ENCODE peak calls at places on chromosomes 2 and 18, in four cellular contexts. One of them, this sample, is unnamed.

GRCh38 chr2:241241669-241242068 is 53.2 kb downstream of the ANO7 start:
- DNase-seq in aorta: no peak
- DNase-seq in tibial artery: no peak
- DNase-seq in H1: no peak
- DNase-seq in this sample: no peak

GRCh38 chr2:206296128-206296527 is 21.7 kb downstream of the ZDBF2 start:
- DNase-seq in aorta: no peak
- DNase-seq in H1: no peak
- DNase-seq in tibial artery: no peak
- DNase-seq in this sample: no peak

GRCh38 chr2:96245609-96246390 is 20.0 kb downstream of the TMEM127 start:
- DNase-seq in H1: no peak
- DNase-seq in aorta: peak; percentile 75
- DNase-seq in tibial artery: no peak
- DNase-seq in this sample: no peak

GRCh38 chr2:67241453-67241852 is 155.7 kb upstream of the ETAA1 start:
- DNase-seq in H1: no peak
- DNase-seq in aorta: no peak
- DNase-seq in tibial artery: no peak
- DNase-seq in this sample: no peak

GRCh38 chr2:101307950-101308431 is 510 bp downstream of the RNF149 start:
- DNase-seq in tibial artery: no peak
- DNase-seq in H1: no peak
- DNase-seq in aorta: peak; percentile 67
- DNase-seq in this sample: no peak

GRCh38 chr2:176997074-176997791 is 215.4 kb upstream of the HNRNPA3 start:
- DNase-seq in aorta: no peak
- DNase-seq in tibial artery: no peak
- DNase-seq in H1: no peak
- DNase-seq in this sample: no peak

GRCh38 chr2:159129301-159129700 is 157.2 kb downstream of the WDSUB1 start:
- DNase-seq in tibial artery: no peak
- DNase-seq in H1: no peak
- DNase-seq in aorta: no peak
- DNase-seq in this sample: no peak

GRCh38 chr2:71072492-71072891 is 4.0 kb downstream of the NAGK start:
- DNase-seq in tibial artery: no peak
- DNase-seq in H1: no peak
- DNase-seq in aorta: no peak
- DNase-seq in this sample: no peak

GRCh38 chr2:197514754-197515153 is 1.1 kb upstream of the MOB4 start:
- DNase-seq in H1: no peak
- DNase-seq in aorta: no peak
- DNase-seq in tibial artery: no peak
- DNase-seq in this sample: no peak

GRCh38 chr2:225086915-225087314 is 44.6 kb upstream of the DOCK10 start:
- DNase-seq in tibial artery: no peak
- DNase-seq in aorta: no peak
- DNase-seq in H1: no peak
- DNase-seq in this sample: no peak

GRCh38 chr2:239106314-239106908 is 258.5 kb downstream of the TWIST2 start:
- DNase-seq in aorta: peak; percentile 69
- DNase-seq in tibial artery: no peak
- DNase-seq in H1: peak; percentile 15
- DNase-seq in this sample: no peak

GRCh38 chr18:45627204-45627526 is 11.9 kb downstream of the SLC14A2 start:
- DNase-seq in tibial artery: no peak
- DNase-seq in aorta: no peak
- DNase-seq in H1: no peak
- DNase-seq in this sample: no peak

GRCh38 chr2:224958873-224959272 is 83.4 kb downstream of the DOCK10 start:
- DNase-seq in H1: no peak
- DNase-seq in tibial artery: no peak
- DNase-seq in aorta: no peak
- DNase-seq in this sample: no peak

GRCh38 chr18:28075501-28075900 is 101.4 kb downstream of the CDH2 start:
- DNase-seq in tibial artery: no peak
- DNase-seq in H1: no peak
- DNase-seq in aorta: no peak
- DNase-seq in this sample: no peak

GRCh38 chr2:9346885-9347284 is 76.4 kb downstream of the ITGB1BP1 start:
- DNase-seq in H1: no peak
- DNase-seq in tibial artery: no peak
- DNase-seq in aorta: no peak
- DNase-seq in this sample: no peak

GRCh38 chr2:239328306-239329191 is 72.3 kb downstream of the HDAC4 start:
- DNase-seq in aorta: peak; percentile 76
- DNase-seq in tibial artery: peak; percentile 68
- DNase-seq in H1: no peak
- DNase-seq in this sample: peak; percentile 92

GRCh38 chr18:57819119-57819518 is 16.0 kb upstream of the ATP8B1 start:
- DNase-seq in aorta: no peak
- DNase-seq in H1: no peak
- DNase-seq in tibial artery: no peak
- DNase-seq in this sample: no peak
- H3K27ac ChIP-seq in aorta: no peak overlapping the region
- H3K27ac ChIP-seq in H1: no peak overlapping the region
- H3K27ac ChIP-seq in tibial artery: no peak overlapping the region
- H3K27ac ChIP-seq in this sample: no peak overlapping the region

DNA sequence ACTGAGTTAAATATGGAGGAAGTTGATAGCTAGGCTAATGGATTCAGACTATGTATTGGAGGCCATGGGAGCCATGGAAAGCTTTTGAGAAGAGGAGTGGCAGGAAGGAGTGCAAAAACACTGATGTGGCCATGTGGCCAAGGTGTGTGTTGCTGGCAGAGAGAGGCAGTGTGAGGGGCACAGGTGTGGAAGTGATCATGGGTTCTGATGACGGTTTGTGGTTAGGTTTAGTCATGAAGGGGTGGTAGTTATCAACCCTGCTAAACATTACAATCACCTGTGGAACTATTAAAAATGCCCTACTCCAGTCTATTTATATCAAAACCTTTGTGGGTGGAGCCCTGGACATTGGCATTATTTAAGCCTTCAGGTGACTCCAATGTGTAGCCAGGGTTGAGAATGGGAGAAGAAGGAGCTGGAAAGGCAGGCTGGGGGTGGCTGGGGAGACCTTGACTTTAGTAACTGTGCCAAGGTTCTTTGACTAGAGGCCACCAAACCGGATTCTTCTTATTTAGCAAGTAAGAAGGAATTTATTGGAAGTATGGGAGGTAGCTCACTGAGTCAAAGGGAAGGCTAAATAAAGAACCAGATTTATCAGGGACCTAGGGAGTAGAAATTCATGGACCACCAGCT is 13.5 kb downstream of the GPR39 start:
- DNase-seq in tibial artery: no peak
- DNase-seq in aorta: no peak
- DNase-seq in H1: no peak
- DNase-seq in this sample: no peak
- H3K27ac ChIP-seq in tibial artery: no peak overlapping the region
- H3K27ac ChIP-seq in aorta: no peak overlapping the region
- H3K27ac ChIP-seq in H1: no peak overlapping the region
- H3K27ac ChIP-seq in this sample: no peak overlapping the region

GRCh38 chr2:128290356-128290755 is 28.3 kb downstream of the HS6ST1 start:
- DNase-seq in tibial artery: no peak
- DNase-seq in H1: no peak
- DNase-seq in aorta: no peak
- DNase-seq in this sample: no peak
- H3K27ac ChIP-seq in tibial artery: no peak overlapping the region
- H3K27ac ChIP-seq in H1: no peak overlapping the region
- H3K27ac ChIP-seq in aorta: no peak overlapping the region
- H3K27ac ChIP-seq in this sample: no peak overlapping the region

DNA sequence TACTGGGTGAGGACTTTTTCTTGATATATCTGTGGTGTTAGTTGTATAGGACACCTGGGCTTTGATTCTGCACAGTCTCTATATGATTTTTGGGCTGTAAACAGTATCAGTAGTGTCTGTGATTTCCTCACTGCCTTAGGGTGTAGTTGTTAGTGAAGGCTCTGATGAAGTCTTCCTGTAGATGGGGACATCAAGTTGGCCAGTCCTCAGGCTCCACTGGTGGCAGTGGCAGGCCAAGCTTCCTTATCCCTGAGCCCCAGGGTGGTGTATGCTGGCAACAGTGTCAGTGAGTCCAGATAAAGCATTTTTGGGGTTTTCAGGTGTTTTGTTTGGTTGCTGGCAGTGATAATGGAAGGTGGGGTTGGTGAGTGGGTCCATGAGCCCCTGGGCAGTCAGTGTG is 961.4 kb downstream of the DSC3 start:
- DNase-seq in aorta: no peak
- DNase-seq in tibial artery: no peak
- DNase-seq in H1: no peak
- DNase-seq in this sample: no peak
- H3K27ac ChIP-seq in aorta: no peak overlapping the region
- H3K27ac ChIP-seq in tibial artery: no peak overlapping the region
- H3K27ac ChIP-seq in H1: no peak overlapping the region
- H3K27ac ChIP-seq in this sample: no peak overlapping the region

DNA sequence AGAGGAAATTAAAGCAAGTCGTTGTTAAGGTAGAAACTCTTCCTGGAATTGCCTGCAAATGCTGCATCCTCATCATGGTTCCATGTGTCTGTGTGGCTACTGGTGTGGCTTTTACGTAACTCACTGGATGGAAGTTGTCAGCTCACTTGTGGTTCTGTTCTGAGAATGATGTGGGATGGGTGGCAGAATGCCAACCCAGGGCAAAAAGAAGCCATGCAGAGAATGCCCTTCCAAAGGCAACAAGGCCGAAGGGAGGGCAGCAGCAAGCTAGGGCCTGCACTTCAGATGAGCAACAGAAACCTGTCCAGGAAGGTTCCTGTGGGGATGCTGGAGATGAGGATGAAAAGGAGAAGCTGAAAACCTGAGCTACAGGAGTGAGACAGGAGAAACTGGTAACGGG is 10.4 kb upstream of the NAPG start:
- DNase-seq in tibial artery: no peak
- DNase-seq in H1: no peak
- DNase-seq in aorta: no peak
- DNase-seq in this sample: no peak
- H3K27ac ChIP-seq in tibial artery: peak overlapping the region; percentile 69
- H3K27ac ChIP-seq in H1: no peak overlapping the region
- H3K27ac ChIP-seq in aorta: no peak overlapping the region
- H3K27ac ChIP-seq in this sample: peak overlapping the region; percentile 58

DNA sequence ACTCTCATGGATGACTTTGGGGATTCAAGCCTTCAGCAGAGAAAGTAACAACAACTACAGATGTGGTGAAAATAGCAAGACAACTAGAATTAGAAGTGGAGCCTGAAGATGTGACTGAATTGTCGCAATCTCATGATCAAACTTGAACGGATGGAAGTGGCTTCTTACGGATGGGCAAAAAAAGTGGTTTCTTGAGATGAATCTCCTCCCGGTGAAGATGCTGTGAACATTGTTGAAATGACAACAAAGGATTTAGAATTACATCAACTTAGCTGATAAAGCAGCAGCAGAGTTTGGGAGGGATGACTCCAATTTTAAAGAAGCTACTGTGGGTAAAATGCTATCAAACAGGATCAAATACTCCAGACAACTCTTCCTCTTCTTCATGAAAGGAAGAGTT is 43.1 kb downstream of the AAK1 start:
- DNase-seq in aorta: no peak
- DNase-seq in H1: no peak
- DNase-seq in tibial artery: no peak
- DNase-seq in this sample: no peak
- H3K27ac ChIP-seq in aorta: no peak overlapping the region
- H3K27ac ChIP-seq in H1: no peak overlapping the region
- H3K27ac ChIP-seq in tibial artery: no peak overlapping the region
- H3K27ac ChIP-seq in this sample: no peak overlapping the region

GRCh38 chr2:21910832-21911507 is 787.2 kb downstream of the TDRD15 start:
- DNase-seq in tibial artery: no peak
- DNase-seq in aorta: no peak
- DNase-seq in H1: no peak
- DNase-seq in this sample: no peak
- H3K27ac ChIP-seq in tibial artery: no peak overlapping the region
- H3K27ac ChIP-seq in aorta: no peak overlapping the region
- H3K27ac ChIP-seq in H1: no peak overlapping the region
- H3K27ac ChIP-seq in this sample: no peak overlapping the region

GRCh38 chr2:63484481-63484880 is 103.8 kb downstream of the WDPCP start:
- DNase-seq in H1: no peak
- DNase-seq in aorta: no peak
- DNase-seq in tibial artery: no peak
- DNase-seq in this sample: no peak

GRCh38 chr2:63488118-63488713 is 100.1 kb downstream of the WDPCP start:
- DNase-seq in aorta: no peak
- DNase-seq in H1: no peak
- DNase-seq in tibial artery: no peak
- DNase-seq in this sample: no peak

GRCh38 chr2:63486861-63487290 is 101.4 kb downstream of the WDPCP start:
- DNase-seq in tibial artery: no peak
- DNase-seq in aorta: no peak
- DNase-seq in H1: no peak
- DNase-seq in this sample: no peak

DNA sequence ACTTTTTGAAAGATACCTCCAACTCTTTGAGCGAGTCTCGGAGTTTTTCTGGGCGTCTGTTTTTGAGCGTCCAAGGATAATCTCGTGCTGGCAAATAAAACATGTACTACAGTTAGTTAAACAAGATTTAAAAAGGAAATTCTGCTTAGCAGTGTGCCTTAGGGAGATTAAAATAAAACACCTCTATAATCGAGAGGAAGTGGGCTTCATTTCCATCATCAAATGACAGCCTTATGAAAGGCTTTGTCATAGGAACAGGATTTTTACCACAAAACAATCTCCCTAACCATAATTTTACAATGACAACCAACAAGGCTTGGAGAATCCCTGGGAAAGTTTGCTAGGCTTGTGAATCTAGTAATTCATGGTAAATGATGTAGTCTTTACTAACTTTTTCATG is 103.4 kb downstream of the WDPCP start:
- DNase-seq in aorta: no peak
- DNase-seq in tibial artery: no peak
- DNase-seq in H1: no peak
- DNase-seq in this sample: no peak
- H3K27ac ChIP-seq in aorta: no peak overlapping the region
- H3K27ac ChIP-seq in tibial artery: no peak overlapping the region
- H3K27ac ChIP-seq in H1: no peak overlapping the region
- H3K27ac ChIP-seq in this sample: no peak overlapping the region

This sample was measured in coronary artery.